ENCODE peak calls at places on chromosomes 7 and 10, in nine cellular contexts. Z is stimulated activated naive CD8-positive, alpha-beta T cell treated with anti-CD3 and anti-CD28 coated beads, Interleukin-15, Interleukin-2, amounts not matched to agents 100 U/mL and 50 U/mL, for 24 hours; X is astrocyte of the cerebellum; Q is neural crest cell; J is AG08395; O is C1 segment of cervical spinal cord; E is DMS79; G is activated CD4-positive, alpha-beta T cell treated with anti-CD3 and anti-CD28 coated beads, Interleukin-2, amount 50 U/mL, for 24 hours; D is iris pigment epithelial cell. R is an unnamed sample.

GRCh38 chr10:51910189-51910588 is 210.8 kb upstream of the CSTF2T start:
- DNase-seq in Z (no peak), X (no peak), Q (no peak), J (no peak), O (no peak), E (no peak), G (no peak), D (no peak), R (no peak)

GRCh38 chr10:124606822-124607221 is 137.4 kb downstream of the FAM53B start:
- DNase-seq in Z (no peak), X (no peak), Q (no peak), J (no peak), O (no peak), E (no peak), G (no peak), D (no peak), R (no peak)

GRCh38 chr10:132387723-132388210 is 9.2 kb upstream of the PWWP2B start:
- DNase-seq in Z (peak; percentile 85), X (no peak), Q (peak; percentile 91), J (peak; percentile 92), O (no peak), E (no peak), G (peak; percentile 52), D (no peak), R (no peak)

GRCh38 chr7:7265676-7266075 is 83.3 kb downstream of the C1GALT1 start:
- DNase-seq in Z (no peak), X (no peak), Q (no peak), J (no peak), O (no peak), E (no peak), G (no peak), D (no peak), R (no peak)

GRCh38 chr10:130400890-130401289 is 264.7 kb downstream of the GLRX3 start:
- DNase-seq in Z (no peak), X (no peak), Q (no peak), J (no peak), O (no peak), E (no peak), G (no peak), D (no peak), R (no peak)

GRCh38 chr7:35723011-35723410 is 28.1 kb upstream of the HERPUD2 start:
- DNase-seq in Z (no peak), X (no peak), Q (no peak), J (no peak), O (no peak), E (no peak), G (no peak), D (peak; percentile 63), R (no peak)

GRCh38 chr7:31251441-31251840 is 89.1 kb downstream of the NEUROD6 start:
- DNase-seq in Z (no peak), X (no peak), Q (no peak), J (no peak), O (no peak), E (no peak), G (no peak), D (no peak), R (no peak)

GRCh38 chr7:50411333-50412028 is 38.7 kb downstream of the FIGNL1 start:
- DNase-seq in Z (no peak), X (no peak), Q (no peak), J (no peak), O (no peak), E (no peak), G (no peak), D (no peak), R (no peak)

GRCh38 chr10:436911-437665 is 252.4 kb downstream of the DIP2C start:
- DNase-seq in Z (no peak), X (no peak), Q (no peak), J (no peak), O (no peak), E (no peak), G (no peak), D (no peak), R (no peak)

GRCh38 chr7:10793995-10794780 is 179.5 kb upstream of the PHF14 start:
- DNase-seq in Z (no peak), X (peak; percentile 29), Q (no peak), J (no peak), O (no peak), E (no peak), G (no peak), D (peak; percentile 1), R (no peak)

GRCh38 chr10:132802048-132802447 is 16.1 kb upstream of the NKX6-2 start:
- DNase-seq in Z (no peak), X (no peak), Q (no peak), J (no peak), O (no peak), E (no peak), G (no peak), D (no peak), R (no peak)

GRCh38 chr7:75980865-75981449 is 13.4 kb downstream of the TMEM120A start:
- DNase-seq in Z (no peak), X (no peak), Q (no peak), J (no peak), O (no peak), E (no peak), G (no peak), D (no peak), R (no peak)

GRCh38 chr10:62166331-62167154 is 102.1 kb downstream of the RTKN2 start:
- DNase-seq in Z (no peak), X (no peak), Q (no peak), J (peak; percentile 66), O (no peak), E (no peak), G (no peak), D (peak; percentile 15), R (no peak)

GRCh38 chr10:35388682-35389081 is 52.4 kb downstream of the CCNY start:
- DNase-seq in Z (no peak), X (no peak), Q (no peak), J (no peak), O (no peak), E (no peak), G (no peak), D (no peak), R (no peak)

GRCh38 chr10:58041901-58042300 is 225.8 kb downstream of the IPMK start:
- DNase-seq in Z (no peak), X (no peak), Q (no peak), J (no peak), O (no peak), E (no peak), G (no peak), D (peak; percentile 39), R (no peak)

GRCh38 chr10:107814865-107815487 is 650.5 kb upstream of the SORCS1 start:
- DNase-seq in Z (no peak), X (peak; percentile 22), Q (peak; percentile 61), J (peak; percentile 63), O (no peak), E (no peak), G (no peak), D (peak; percentile 53), R (peak; percentile 10)

GRCh38 chr7:111384065-111384891 is 178.0 kb downstream of the IMMP2L start:
- DNase-seq in Z (no peak), X (no peak), Q (no peak), J (peak; percentile 69), O (no peak), E (no peak), G (no peak), D (peak; percentile 82), R (no peak)

GRCh38 chr7:100983451-100984187 is 14.3 kb downstream of the MUC12 start:
- DNase-seq in Z (no peak), X (no peak), Q (no peak), J (peak; percentile 76), O (no peak), E (no peak), G (no peak), D (peak; percentile 82), R (no peak)

GRCh38 chr7:101165075-101165957 is at the start of gene VGF:
- DNase-seq in Z (peak; percentile 96), X (peak; percentile 51), Q (peak; percentile 93), J (peak; percentile 97), O (peak; percentile 87), E (peak; percentile 87), G (peak; percentile 76), D (peak; percentile 92), R (peak; percentile 29)

GRCh38 chr7:8579661-8580060 is 146.3 kb downstream of the NXPH1 start:
- DNase-seq in Z (no peak), X (no peak), Q (no peak), J (no peak), O (no peak), E (no peak), G (no peak), D (no peak), R (no peak)

GRCh38 chr7:137774793-137775201 is 72.0 kb downstream of the DGKI start:
- DNase-seq in Z (no peak), X (no peak), Q (no peak), J (peak; percentile 38), O (no peak), E (no peak), G (no peak), D (peak; percentile 43), R (no peak)

GRCh38 chr7:366171-366916 is 76.4 kb downstream of the FOXL3 start:
- DNase-seq in Z (no peak), X (no peak), Q (no peak), J (no peak), O (no peak), E (no peak), G (no peak), D (peak; percentile 25), R (no peak)

GRCh38 chr7:84454174-84454959 is 259.8 kb upstream of the SEMA3A start:
- DNase-seq in Z (no peak), X (no peak), Q (no peak), J (peak; percentile 2), O (no peak), E (no peak), G (no peak), D (no peak), R (no peak)

GRCh38 chr10:76577455-76577854 is 1060.2 kb downstream of the KCNMA1 start:
- DNase-seq in Z (no peak), X (no peak), Q (no peak), J (no peak), O (no peak), E (no peak), G (no peak), D (no peak), R (no peak)

GRCh38 chr10:24552346-24553016 is 171.2 kb downstream of the ARHGAP21 start:
- DNase-seq in Z (peak; percentile 38), X (no peak), Q (no peak), J (no peak), O (no peak), E (no peak), G (no peak), D (no peak), R (no peak)

GRCh38 chr7:81005254-81005653 is 86.4 kb upstream of the SEMA3C start:
- DNase-seq in Z (no peak), X (no peak), Q (no peak), J (no peak), O (no peak), E (no peak), G (no peak), D (no peak), R (no peak)

GRCh38 chr10:22391605-22392004 is 46.3 kb downstream of the SPAG6 start:
- DNase-seq in Z (no peak), X (no peak), Q (no peak), J (no peak), O (no peak), E (no peak), G (no peak), D (no peak), R (no peak)

GRCh38 chr7:27143950-27144798 is 693 bp upstream of the HOXA5 start:
- DNase-seq in Z (no peak), X (no peak), Q (no peak), J (no peak), O (no peak), E (no peak), G (no peak), D (no peak), R (no peak)

GRCh38 chr10:91616124-91616523 is 16.7 kb downstream of the PPP1R3C start:
- DNase-seq in Z (no peak), X (peak; percentile 86), Q (no peak), J (no peak), O (no peak), E (no peak), G (no peak), D (peak; percentile 73), R (no peak)

GRCh38 chr10:21334891-21335696 is 190.4 kb downstream of the SKIDA1 start:
- DNase-seq in Z (no peak), X (peak; percentile 59), Q (no peak), J (peak; percentile 86), O (no peak), E (no peak), G (no peak), D (peak; percentile 92), R (no peak)

GRCh38 chr7:157477550-157478212 is 140.9 kb downstream of the DNAJB6 start:
- DNase-seq in Z (no peak), X (no peak), Q (no peak), J (no peak), O (no peak), E (no peak), G (no peak), D (no peak), R (no peak)